ENCODE peak calls at places on chromosome 16, in six cellular contexts. S is Daoy, A is Caco-2, D is heart right ventricle, T is CMK, C is erythroblast. W is an unnamed sample.

GRCh38 chr16:65449526-65449925 is 327.7 kb upstream of the CDH11 start:
- DNase-seq in S (no peak), A (no peak), D (no peak), T (no peak), C (no peak), W (no peak)

GRCh38 chr16:85987750-85988078 is 88.8 kb downstream of the IRF8 start:
- DNase-seq in S (no peak), A (no peak), D (no peak), T (no peak), C (no peak), W (peak; percentile 35)

GRCh38 chr16:63461248-63461841 is 1425.1 kb upstream of the CDH8 start:
- DNase-seq in S (no peak), A (peak; percentile 39), D (no peak), T (no peak), C (peak; percentile 4), W (no peak)

GRCh38 chr16:85400305-85401205 is 212.6 kb upstream of the GSE1 start:
- DNase-seq in S (no peak), A (peak; percentile 21), D (no peak), T (no peak), C (no peak), W (peak; percentile 40)

GRCh38 chr16:27235055-27235937 is 32.0 kb downstream of the KDM8 start:
- DNase-seq in S (peak; percentile 77), A (no peak), D (peak; percentile 88), T (peak; percentile 98), C (peak; percentile 93), W (peak; percentile 95)

GRCh38 chr16:48503779-48504178 is 106.2 kb downstream of the N4BP1 start:
- DNase-seq in S (peak; percentile 48), A (no peak), D (peak; percentile 69), T (no peak), C (no peak), W (peak; percentile 85)

GRCh38 chr16:53768593-53768992 is 64.6 kb downstream of the FTO start:
- DNase-seq in S (peak; percentile 79), A (no peak), D (no peak), T (no peak), C (peak; percentile 12), W (no peak)

GRCh38 chr16:87076950-87077749 is 240.0 kb downstream of the C16orf95 start:
- DNase-seq in S (peak; percentile 76), A (peak; percentile 63), D (peak; percentile 40), T (peak; percentile 24), C (peak; percentile 74), W (peak; percentile 59)

GRCh38 chr16:50662306-50662940 is 18.7 kb downstream of the SNX20 start:
- DNase-seq in S (no peak), A (no peak), D (no peak), T (no peak), C (no peak), W (no peak)

GRCh38 chr16:68085259-68086071 is at the start of gene NFATC3:
- DNase-seq in S (peak; percentile 96), A (peak; percentile 99), D (peak; percentile 99), T (peak; percentile 91), C (peak; percentile 99), W (peak; percentile 99)

GRCh38 chr16:56866955-56867830 is 2.2 kb downstream of the SLC12A3 start:
- DNase-seq in S (no peak), A (no peak), D (no peak), T (no peak), C (peak; percentile 65), W (no peak)

GRCh38 chr16:70432800-70433455 is 6.0 kb downstream of the ST3GAL2 start:
- DNase-seq in S (peak; percentile 46), A (no peak), D (peak; percentile 35), T (no peak), C (peak; percentile 78), W (no peak)

GRCh38 chr16:51426276-51426675 is 275.2 kb upstream of the SALL1 start:
- DNase-seq in S (no peak), A (no peak), D (no peak), T (no peak), C (no peak), W (no peak)

GRCh38 chr16:68612996-68613395 is 32.1 kb upstream of the CDH3 start:
- DNase-seq in S (no peak), A (no peak), D (no peak), T (no peak), C (no peak), W (no peak)

GRCh38 chr16:84643180-84643583 is 5.1 kb upstream of the KLHL36 start:
- DNase-seq in S (peak; percentile 68), A (no peak), D (peak; percentile 68), T (no peak), C (no peak), W (peak; percentile 95)